ENCODE peak calls at places on chromosomes 16 and 17, in eight cellular contexts. One of them, this sample, is unnamed.

GRCh38 chr16:1984347-1985225 is 593 bp downstream of the GFER start:
- DNase-seq in A549: no peak
- DNase-seq in stimulated activated CD4-positive, alpha-beta T cell treated with anti-CD3 and anti-CD28 coated beads, Interleukin-4, amount 100 ng/mL, for 48 hours: no peak
- DNase-seq in activated CD8-positive, alpha-beta memory T cell treated with anti-CD3 and anti-CD28 coated beads for 24 hours: peak
- DNase-seq in AG10803: no peak
- DNase-seq in heart right ventricle: no peak
- DNase-seq in central memory CD4-positive, alpha-beta T cell: no peak
- DNase-seq in fibroblast of lung: no peak
- DNase-seq in this sample: no peak

GRCh38 chr16:15597135-15597534 is 45.8 kb downstream of the MARF1 start:
- DNase-seq in A549: no peak
- DNase-seq in stimulated activated CD4-positive, alpha-beta T cell treated with anti-CD3 and anti-CD28 coated beads, Interleukin-4, amount 100 ng/mL, for 48 hours: no peak
- DNase-seq in activated CD8-positive, alpha-beta memory T cell treated with anti-CD3 and anti-CD28 coated beads for 24 hours: no peak
- DNase-seq in AG10803: no peak
- DNase-seq in heart right ventricle: no peak
- DNase-seq in central memory CD4-positive, alpha-beta T cell: no peak
- DNase-seq in fibroblast of lung: no peak
- DNase-seq in this sample: no peak

GRCh38 chr16:55821210-55821609 is 11.7 kb downstream of the CES1 start:
- DNase-seq in A549: no peak
- DNase-seq in stimulated activated CD4-positive, alpha-beta T cell treated with anti-CD3 and anti-CD28 coated beads, Interleukin-4, amount 100 ng/mL, for 48 hours: no peak
- DNase-seq in activated CD8-positive, alpha-beta memory T cell treated with anti-CD3 and anti-CD28 coated beads for 24 hours: no peak
- DNase-seq in AG10803: no peak
- DNase-seq in heart right ventricle: no peak
- DNase-seq in central memory CD4-positive, alpha-beta T cell: no peak
- DNase-seq in fibroblast of lung: no peak
- DNase-seq in this sample: no peak

GRCh38 chr16:65069090-65069489 is 52.8 kb downstream of the CDH11 start:
- DNase-seq in A549: no peak
- DNase-seq in stimulated activated CD4-positive, alpha-beta T cell treated with anti-CD3 and anti-CD28 coated beads, Interleukin-4, amount 100 ng/mL, for 48 hours: no peak
- DNase-seq in activated CD8-positive, alpha-beta memory T cell treated with anti-CD3 and anti-CD28 coated beads for 24 hours: no peak
- DNase-seq in AG10803: peak
- DNase-seq in heart right ventricle: no peak
- DNase-seq in central memory CD4-positive, alpha-beta T cell: no peak
- DNase-seq in fibroblast of lung: peak
- DNase-seq in this sample: no peak

GRCh38 chr16:5036228-5037156 is 2.8 kb upstream of the NAGPA start:
- DNase-seq in A549: no peak
- DNase-seq in stimulated activated CD4-positive, alpha-beta T cell treated with anti-CD3 and anti-CD28 coated beads, Interleukin-4, amount 100 ng/mL, for 48 hours: no peak
- DNase-seq in activated CD8-positive, alpha-beta memory T cell treated with anti-CD3 and anti-CD28 coated beads for 24 hours: no peak
- DNase-seq in AG10803: no peak
- DNase-seq in heart right ventricle: no peak
- DNase-seq in central memory CD4-positive, alpha-beta T cell: no peak
- DNase-seq in fibroblast of lung: no peak
- DNase-seq in this sample: no peak

GRCh38 chr17:12987120-12987519 is 30.7 kb downstream of the ELAC2 start:
- DNase-seq in A549: no peak
- DNase-seq in stimulated activated CD4-positive, alpha-beta T cell treated with anti-CD3 and anti-CD28 coated beads, Interleukin-4, amount 100 ng/mL, for 48 hours: no peak
- DNase-seq in activated CD8-positive, alpha-beta memory T cell treated with anti-CD3 and anti-CD28 coated beads for 24 hours: no peak
- DNase-seq in AG10803: no peak
- DNase-seq in heart right ventricle: no peak
- DNase-seq in central memory CD4-positive, alpha-beta T cell: no peak
- DNase-seq in fibroblast of lung: no peak
- DNase-seq in this sample: no peak

GRCh38 chr16:57480127-57480753 is 6.1 kb downstream of the DOK4 start:
- DNase-seq in A549: peak
- DNase-seq in stimulated activated CD4-positive, alpha-beta T cell treated with anti-CD3 and anti-CD28 coated beads, Interleukin-4, amount 100 ng/mL, for 48 hours: no peak
- DNase-seq in activated CD8-positive, alpha-beta memory T cell treated with anti-CD3 and anti-CD28 coated beads for 24 hours: no peak
- DNase-seq in AG10803: peak
- DNase-seq in heart right ventricle: no peak
- DNase-seq in central memory CD4-positive, alpha-beta T cell: no peak
- DNase-seq in fibroblast of lung: peak
- DNase-seq in this sample: no peak

GRCh38 chr17:76350463-76350862 is 3.3 kb downstream of the PRPSAP1 start:
- DNase-seq in A549: no peak
- DNase-seq in stimulated activated CD4-positive, alpha-beta T cell treated with anti-CD3 and anti-CD28 coated beads, Interleukin-4, amount 100 ng/mL, for 48 hours: no peak
- DNase-seq in activated CD8-positive, alpha-beta memory T cell treated with anti-CD3 and anti-CD28 coated beads for 24 hours: no peak
- DNase-seq in AG10803: no peak
- DNase-seq in heart right ventricle: no peak
- DNase-seq in central memory CD4-positive, alpha-beta T cell: no peak
- DNase-seq in fibroblast of lung: no peak
- DNase-seq in this sample: no peak

GRCh38 chr17:53631486-53631885 is 191.2 kb upstream of the KIF2B start:
- DNase-seq in A549: no peak
- DNase-seq in stimulated activated CD4-positive, alpha-beta T cell treated with anti-CD3 and anti-CD28 coated beads, Interleukin-4, amount 100 ng/mL, for 48 hours: no peak
- DNase-seq in activated CD8-positive, alpha-beta memory T cell treated with anti-CD3 and anti-CD28 coated beads for 24 hours: no peak
- DNase-seq in AG10803: no peak
- DNase-seq in heart right ventricle: no peak
- DNase-seq in central memory CD4-positive, alpha-beta T cell: no peak
- DNase-seq in fibroblast of lung: no peak
- DNase-seq in this sample: no peak

GRCh38 chr17:3916825-3917224 is 560 bp upstream of the P2RX1 start:
- DNase-seq in A549: no peak
- DNase-seq in stimulated activated CD4-positive, alpha-beta T cell treated with anti-CD3 and anti-CD28 coated beads, Interleukin-4, amount 100 ng/mL, for 48 hours: no peak
- DNase-seq in activated CD8-positive, alpha-beta memory T cell treated with anti-CD3 and anti-CD28 coated beads for 24 hours: no peak
- DNase-seq in AG10803: no peak
- DNase-seq in heart right ventricle: no peak
- DNase-seq in central memory CD4-positive, alpha-beta T cell: no peak
- DNase-seq in fibroblast of lung: no peak
- DNase-seq in this sample: no peak

GRCh38 chr16:83441523-83441922 is 366.3 kb upstream of the HSBP1 start:
- DNase-seq in A549: no peak
- DNase-seq in stimulated activated CD4-positive, alpha-beta T cell treated with anti-CD3 and anti-CD28 coated beads, Interleukin-4, amount 100 ng/mL, for 48 hours: no peak
- DNase-seq in activated CD8-positive, alpha-beta memory T cell treated with anti-CD3 and anti-CD28 coated beads for 24 hours: no peak
- DNase-seq in AG10803: peak
- DNase-seq in heart right ventricle: no peak
- DNase-seq in central memory CD4-positive, alpha-beta T cell: no peak
- DNase-seq in fibroblast of lung: no peak
- DNase-seq in this sample: no peak

GRCh38 chr16:3095869-3096268 is 3.2 kb downstream of the ZSCAN10 start:
- DNase-seq in A549: peak
- DNase-seq in stimulated activated CD4-positive, alpha-beta T cell treated with anti-CD3 and anti-CD28 coated beads, Interleukin-4, amount 100 ng/mL, for 48 hours: no peak
- DNase-seq in activated CD8-positive, alpha-beta memory T cell treated with anti-CD3 and anti-CD28 coated beads for 24 hours: peak
- DNase-seq in AG10803: no peak
- DNase-seq in heart right ventricle: peak
- DNase-seq in central memory CD4-positive, alpha-beta T cell: peak
- DNase-seq in fibroblast of lung: no peak
- DNase-seq in this sample: peak

GRCh38 chr17:21177401-21177800 is 36.6 kb downstream of the TMEM11 start:
- DNase-seq in A549: no peak
- DNase-seq in stimulated activated CD4-positive, alpha-beta T cell treated with anti-CD3 and anti-CD28 coated beads, Interleukin-4, amount 100 ng/mL, for 48 hours: no peak
- DNase-seq in activated CD8-positive, alpha-beta memory T cell treated with anti-CD3 and anti-CD28 coated beads for 24 hours: no peak
- DNase-seq in AG10803: no peak
- DNase-seq in heart right ventricle: no peak
- DNase-seq in central memory CD4-positive, alpha-beta T cell: no peak
- DNase-seq in fibroblast of lung: no peak
- DNase-seq in this sample: no peak

GRCh38 chr17:7629939-7630571 is at the start of gene SHBG:
- DNase-seq in A549: no peak
- DNase-seq in stimulated activated CD4-positive, alpha-beta T cell treated with anti-CD3 and anti-CD28 coated beads, Interleukin-4, amount 100 ng/mL, for 48 hours: no peak
- DNase-seq in activated CD8-positive, alpha-beta memory T cell treated with anti-CD3 and anti-CD28 coated beads for 24 hours: no peak
- DNase-seq in AG10803: no peak
- DNase-seq in heart right ventricle: no peak
- DNase-seq in central memory CD4-positive, alpha-beta T cell: no peak
- DNase-seq in fibroblast of lung: no peak
- DNase-seq in this sample: no peak

GRCh38 chr17:41802961-41803682 is 8.6 kb downstream of the P3H4 start:
- DNase-seq in A549: no peak
- DNase-seq in stimulated activated CD4-positive, alpha-beta T cell treated with anti-CD3 and anti-CD28 coated beads, Interleukin-4, amount 100 ng/mL, for 48 hours: no peak
- DNase-seq in activated CD8-positive, alpha-beta memory T cell treated with anti-CD3 and anti-CD28 coated beads for 24 hours: no peak
- DNase-seq in AG10803: no peak
- DNase-seq in heart right ventricle: no peak
- DNase-seq in central memory CD4-positive, alpha-beta T cell: no peak
- DNase-seq in fibroblast of lung: no peak
- DNase-seq in this sample: no peak

GRCh38 chr17:13593757-13594156 is 8.0 kb downstream of the HS3ST3A1 start:
- DNase-seq in A549: no peak
- DNase-seq in stimulated activated CD4-positive, alpha-beta T cell treated with anti-CD3 and anti-CD28 coated beads, Interleukin-4, amount 100 ng/mL, for 48 hours: no peak
- DNase-seq in activated CD8-positive, alpha-beta memory T cell treated with anti-CD3 and anti-CD28 coated beads for 24 hours: no peak
- DNase-seq in AG10803: peak
- DNase-seq in heart right ventricle: no peak
- DNase-seq in central memory CD4-positive, alpha-beta T cell: no peak
- DNase-seq in fibroblast of lung: peak
- DNase-seq in this sample: no peak

GRCh38 chr17:13395872-13396271 is 205.9 kb downstream of the HS3ST3A1 start:
- DNase-seq in A549: no peak
- DNase-seq in stimulated activated CD4-positive, alpha-beta T cell treated with anti-CD3 and anti-CD28 coated beads, Interleukin-4, amount 100 ng/mL, for 48 hours: no peak
- DNase-seq in activated CD8-positive, alpha-beta memory T cell treated with anti-CD3 and anti-CD28 coated beads for 24 hours: no peak
- DNase-seq in AG10803: peak
- DNase-seq in heart right ventricle: no peak
- DNase-seq in central memory CD4-positive, alpha-beta T cell: no peak
- DNase-seq in fibroblast of lung: no peak
- DNase-seq in this sample: no peak

GRCh38 chr17:58412910-58413630 is 4.3 kb downstream of the RNF43 start:
- DNase-seq in A549: no peak
- DNase-seq in stimulated activated CD4-positive, alpha-beta T cell treated with anti-CD3 and anti-CD28 coated beads, Interleukin-4, amount 100 ng/mL, for 48 hours: no peak
- DNase-seq in activated CD8-positive, alpha-beta memory T cell treated with anti-CD3 and anti-CD28 coated beads for 24 hours: no peak
- DNase-seq in AG10803: no peak
- DNase-seq in heart right ventricle: no peak
- DNase-seq in central memory CD4-positive, alpha-beta T cell: no peak
- DNase-seq in fibroblast of lung: peak
- DNase-seq in this sample: no peak

GRCh38 chr17:67658265-67658664 is 59.5 kb upstream of the NOL11 start:
- DNase-seq in A549: no peak
- DNase-seq in stimulated activated CD4-positive, alpha-beta T cell treated with anti-CD3 and anti-CD28 coated beads, Interleukin-4, amount 100 ng/mL, for 48 hours: no peak
- DNase-seq in activated CD8-positive, alpha-beta memory T cell treated with anti-CD3 and anti-CD28 coated beads for 24 hours: no peak
- DNase-seq in AG10803: no peak
- DNase-seq in heart right ventricle: no peak
- DNase-seq in central memory CD4-positive, alpha-beta T cell: no peak
- DNase-seq in fibroblast of lung: no peak
- DNase-seq in this sample: no peak

GRCh38 chr16:50021509-50021908 is 3.5 kb upstream of the CNEP1R1 start:
- DNase-seq in A549: no peak
- DNase-seq in stimulated activated CD4-positive, alpha-beta T cell treated with anti-CD3 and anti-CD28 coated beads, Interleukin-4, amount 100 ng/mL, for 48 hours: no peak
- DNase-seq in activated CD8-positive, alpha-beta memory T cell treated with anti-CD3 and anti-CD28 coated beads for 24 hours: no peak
- DNase-seq in AG10803: peak
- DNase-seq in heart right ventricle: no peak
- DNase-seq in central memory CD4-positive, alpha-beta T cell: no peak
- DNase-seq in fibroblast of lung: no peak
- DNase-seq in this sample: no peak

This sample was measured in GM18507.